ENCODE peak calls at places on chromosome 14, in ten cellular contexts. One of them, this sample, is unnamed.

GRCh38 chr14:53537421-53538315 is 384.5 kb upstream of the DDHD1 start:
- DNase-seq in GM20000: no peak
- DNase-seq in stomach: no peak
- DNase-seq in GM12865: no peak
- DNase-seq in GM13977: no peak
- DNase-seq in MCF 10A: no peak
- DNase-seq in dorsolateral prefrontal cortex: no peak
- DNase-seq in A549: no peak
- DNase-seq in mesothelial cell of epicardium: no peak
- DNase-seq in hepatocyte: peak; percentile 27
- DNase-seq in this sample: no peak

GRCh38 chr14:35730871-35731270 is 78.2 kb downstream of the RALGAPA1 start:
- DNase-seq in GM13977: no peak
- DNase-seq in mesothelial cell of epicardium: no peak
- DNase-seq in GM20000: no peak
- DNase-seq in MCF 10A: no peak
- DNase-seq in A549: no peak
- DNase-seq in dorsolateral prefrontal cortex: no peak
- DNase-seq in hepatocyte: no peak
- DNase-seq in GM12865: no peak
- DNase-seq in stomach: no peak
- DNase-seq in this sample: no peak

GRCh38 chr14:29236848-29237247 is 470.3 kb downstream of the FOXG1 start:
- DNase-seq in dorsolateral prefrontal cortex: no peak
- DNase-seq in hepatocyte: no peak
- DNase-seq in stomach: no peak
- DNase-seq in mesothelial cell of epicardium: no peak
- DNase-seq in GM13977: no peak
- DNase-seq in MCF 10A: peak; percentile 21
- DNase-seq in GM12865: no peak
- DNase-seq in A549: no peak
- DNase-seq in GM20000: no peak
- DNase-seq in this sample: no peak

GRCh38 chr14:60323199-60323891 is 74.3 kb downstream of the PPM1A start:
- DNase-seq in MCF 10A: no peak
- DNase-seq in A549: no peak
- DNase-seq in stomach: no peak
- DNase-seq in hepatocyte: no peak
- DNase-seq in GM13977: no peak
- DNase-seq in mesothelial cell of epicardium: no peak
- DNase-seq in GM12865: no peak
- DNase-seq in GM20000: no peak
- DNase-seq in dorsolateral prefrontal cortex: no peak
- DNase-seq in this sample: no peak

GRCh38 chr14:25037032-25037431 is 12.9 kb downstream of the STXBP6 start:
- DNase-seq in A549: no peak
- DNase-seq in stomach: no peak
- DNase-seq in mesothelial cell of epicardium: no peak
- DNase-seq in GM20000: no peak
- DNase-seq in MCF 10A: no peak
- DNase-seq in GM13977: no peak
- DNase-seq in hepatocyte: no peak
- DNase-seq in dorsolateral prefrontal cortex: no peak
- DNase-seq in GM12865: no peak
- DNase-seq in this sample: no peak

GRCh38 chr14:93965287-93965821 is 11.0 kb downstream of the ASB2 start:
- DNase-seq in GM12865: no peak
- DNase-seq in GM13977: no peak
- DNase-seq in GM20000: no peak
- DNase-seq in MCF 10A: peak; percentile 32
- DNase-seq in stomach: no peak
- DNase-seq in A549: peak; percentile 32
- DNase-seq in mesothelial cell of epicardium: no peak
- DNase-seq in dorsolateral prefrontal cortex: no peak
- DNase-seq in hepatocyte: no peak
- DNase-seq in this sample: no peak

GRCh38 chr14:59870277-59871165 is at the start of gene RTN1:
- DNase-seq in MCF 10A: peak; percentile 64
- DNase-seq in dorsolateral prefrontal cortex: peak; percentile 64
- DNase-seq in GM13977: peak; percentile 52
- DNase-seq in GM20000: peak; percentile 54
- DNase-seq in mesothelial cell of epicardium: peak; percentile 70
- DNase-seq in GM12865: peak; percentile 51
- DNase-seq in A549: no peak
- DNase-seq in stomach: peak; percentile 43
- DNase-seq in hepatocyte: peak; percentile 63
- DNase-seq in this sample: peak; percentile 64

GRCh38 chr14:36519431-36520321 is at the start of gene NKX2-1:
- DNase-seq in GM20000: peak; percentile 47
- DNase-seq in MCF 10A: no peak
- DNase-seq in mesothelial cell of epicardium: no peak
- DNase-seq in GM13977: peak; percentile 56
- DNase-seq in GM12865: no peak
- DNase-seq in hepatocyte: no peak
- DNase-seq in dorsolateral prefrontal cortex: no peak
- DNase-seq in A549: peak; percentile 43
- DNase-seq in stomach: no peak
- DNase-seq in this sample: peak; percentile 40

GRCh38 chr14:102344084-102344483 is 18.6 kb downstream of the CINP start:
- DNase-seq in hepatocyte: no peak
- DNase-seq in MCF 10A: no peak
- DNase-seq in GM12865: no peak
- DNase-seq in A549: no peak
- DNase-seq in dorsolateral prefrontal cortex: no peak
- DNase-seq in mesothelial cell of epicardium: no peak
- DNase-seq in GM13977: no peak
- DNase-seq in GM20000: no peak
- DNase-seq in stomach: no peak
- DNase-seq in this sample: no peak

GRCh38 chr14:92153581-92153980 is 31.8 kb downstream of the CPSF2 start:
- DNase-seq in MCF 10A: no peak
- DNase-seq in hepatocyte: no peak
- DNase-seq in GM13977: no peak
- DNase-seq in GM20000: no peak
- DNase-seq in GM12865: no peak
- DNase-seq in stomach: no peak
- DNase-seq in mesothelial cell of epicardium: no peak
- DNase-seq in dorsolateral prefrontal cortex: no peak
- DNase-seq in A549: no peak
- DNase-seq in this sample: no peak

GRCh38 chr14:100898935-100899840 is 4.3 kb downstream of the RTL1 start:
- DNase-seq in MCF 10A: no peak
- DNase-seq in dorsolateral prefrontal cortex: no peak
- DNase-seq in mesothelial cell of epicardium: no peak
- DNase-seq in stomach: no peak
- DNase-seq in A549: no peak
- DNase-seq in GM12865: no peak
- DNase-seq in GM13977: no peak
- DNase-seq in GM20000: no peak
- DNase-seq in hepatocyte: peak; percentile 13
- DNase-seq in this sample: no peak

GRCh38 chr14:100547633-100548294 is 39.5 kb downstream of the BEGAIN start:
- DNase-seq in MCF 10A: peak; percentile 78
- DNase-seq in A549: no peak
- DNase-seq in GM20000: no peak
- DNase-seq in GM12865: peak; percentile 33
- DNase-seq in GM13977: no peak
- DNase-seq in hepatocyte: no peak
- DNase-seq in stomach: peak; percentile 61
- DNase-seq in mesothelial cell of epicardium: no peak
- DNase-seq in dorsolateral prefrontal cortex: no peak
- DNase-seq in this sample: no peak

GRCh38 chr14:51869426-51870113 is 9.2 kb downstream of the GNG2 start:
- DNase-seq in A549: no peak
- DNase-seq in mesothelial cell of epicardium: no peak
- DNase-seq in GM13977: no peak
- DNase-seq in dorsolateral prefrontal cortex: no peak
- DNase-seq in GM20000: no peak
- DNase-seq in hepatocyte: no peak
- DNase-seq in MCF 10A: no peak
- DNase-seq in stomach: no peak
- DNase-seq in GM12865: peak; percentile 66
- DNase-seq in this sample: no peak

GRCh38 chr14:36553650-36554260 is 28.7 kb downstream of the NKX2-8 start:
- DNase-seq in GM12865: peak; percentile 52
- DNase-seq in A549: peak; percentile 29
- DNase-seq in MCF 10A: peak; percentile 61
- DNase-seq in stomach: no peak
- DNase-seq in GM20000: peak; percentile 31
- DNase-seq in hepatocyte: peak; percentile 72
- DNase-seq in mesothelial cell of epicardium: no peak
- DNase-seq in dorsolateral prefrontal cortex: no peak
- DNase-seq in GM13977: peak; percentile 41
- DNase-seq in this sample: peak; percentile 42

GRCh38 chr14:53807108-53807507 is 149.5 kb downstream of the BMP4 start:
- DNase-seq in GM20000: no peak
- DNase-seq in GM13977: no peak
- DNase-seq in GM12865: no peak
- DNase-seq in A549: no peak
- DNase-seq in hepatocyte: no peak
- DNase-seq in dorsolateral prefrontal cortex: no peak
- DNase-seq in stomach: no peak
- DNase-seq in MCF 10A: no peak
- DNase-seq in mesothelial cell of epicardium: no peak
- DNase-seq in this sample: no peak

GRCh38 chr14:36293824-36294223 is 26.6 kb downstream of the MBIP start:
- DNase-seq in GM20000: no peak
- DNase-seq in GM12865: no peak
- DNase-seq in GM13977: no peak
- DNase-seq in MCF 10A: peak; percentile 37
- DNase-seq in mesothelial cell of epicardium: no peak
- DNase-seq in hepatocyte: peak; percentile 12
- DNase-seq in stomach: no peak
- DNase-seq in dorsolateral prefrontal cortex: no peak
- DNase-seq in A549: no peak
- DNase-seq in this sample: no peak

GRCh38 chr14:89540009-89540829 is 123.2 kb upstream of the FOXN3 start:
- DNase-seq in A549: no peak
- DNase-seq in GM20000: no peak
- DNase-seq in dorsolateral prefrontal cortex: no peak
- DNase-seq in GM12865: no peak
- DNase-seq in GM13977: no peak
- DNase-seq in hepatocyte: no peak
- DNase-seq in MCF 10A: peak; percentile 15
- DNase-seq in mesothelial cell of epicardium: no peak
- DNase-seq in stomach: no peak
- DNase-seq in this sample: no peak

GRCh38 chr14:21102472-21103164 is 1.8 kb downstream of the TMEM253 start:
- DNase-seq in stomach: no peak
- DNase-seq in GM13977: peak; percentile 30
- DNase-seq in dorsolateral prefrontal cortex: no peak
- DNase-seq in GM12865: no peak
- DNase-seq in A549: no peak
- DNase-seq in hepatocyte: no peak
- DNase-seq in GM20000: peak; percentile 28
- DNase-seq in mesothelial cell of epicardium: no peak
- DNase-seq in MCF 10A: no peak
- DNase-seq in this sample: no peak
- TF ChIP-seq CTCF in stomach: no peak
- TF ChIP-seq CTCF in GM13977: no peak
- TF ChIP-seq CTCF in dorsolateral prefrontal cortex: no peak
- TF ChIP-seq CTCF in GM12865: no peak
- TF ChIP-seq CTCF in A549: no peak
- TF ChIP-seq CTCF in hepatocyte: no peak
- TF ChIP-seq CTCF in GM20000: no peak
- TF ChIP-seq CTCF in mesothelial cell of epicardium: no peak
- TF ChIP-seq CTCF in MCF 10A: no peak
- TF ChIP-seq CTCF in this sample: no peak

GRCh38 chr14:98207466-98207865 is 1064.5 kb downstream of the BCL11B start:
- DNase-seq in stomach: no peak
- DNase-seq in GM13977: no peak
- DNase-seq in dorsolateral prefrontal cortex: no peak
- DNase-seq in GM20000: no peak
- DNase-seq in A549: no peak
- DNase-seq in MCF 10A: no peak
- DNase-seq in mesothelial cell of epicardium: no peak
- DNase-seq in hepatocyte: no peak
- DNase-seq in GM12865: no peak
- DNase-seq in this sample: no peak
- TF ChIP-seq CTCF in stomach: no peak
- TF ChIP-seq CTCF in GM13977: no peak
- TF ChIP-seq CTCF in dorsolateral prefrontal cortex: no peak
- TF ChIP-seq CTCF in GM20000: no peak
- TF ChIP-seq CTCF in A549: no peak
- TF ChIP-seq CTCF in MCF 10A: no peak
- TF ChIP-seq CTCF in mesothelial cell of epicardium: no peak
- TF ChIP-seq CTCF in hepatocyte: no peak
- TF ChIP-seq CTCF in GM12865: no peak
- TF ChIP-seq CTCF in this sample: no peak

GRCh38 chr14:54981698-54982097 is 45.2 kb downstream of the WDHD1 start:
- DNase-seq in GM13977: no peak
- DNase-seq in dorsolateral prefrontal cortex: no peak
- DNase-seq in A549: no peak
- DNase-seq in GM12865: no peak
- DNase-seq in stomach: no peak
- DNase-seq in GM20000: no peak
- DNase-seq in mesothelial cell of epicardium: no peak
- DNase-seq in hepatocyte: no peak
- DNase-seq in MCF 10A: no peak
- DNase-seq in this sample: no peak
- TF ChIP-seq CTCF in GM13977: no peak
- TF ChIP-seq CTCF in dorsolateral prefrontal cortex: peak; percentile 26
- TF ChIP-seq CTCF in A549: peak; percentile 37
- TF ChIP-seq CTCF in GM12865: no peak
- TF ChIP-seq CTCF in stomach: peak; percentile 2
- TF ChIP-seq CTCF in GM20000: no peak
- TF ChIP-seq CTCF in mesothelial cell of epicardium: peak; percentile 74
- TF ChIP-seq CTCF in hepatocyte: peak; percentile 46
- TF ChIP-seq CTCF in MCF 10A: peak; percentile 45
- TF ChIP-seq CTCF in this sample: no peak

GRCh38 chr14:67698179-67698578 is 2.6 kb upstream of the RDH11 start:
- DNase-seq in mesothelial cell of epicardium: no peak
- DNase-seq in GM13977: no peak
- DNase-seq in A549: no peak
- DNase-seq in stomach: no peak
- DNase-seq in MCF 10A: no peak
- DNase-seq in GM20000: no peak
- DNase-seq in dorsolateral prefrontal cortex: no peak
- DNase-seq in hepatocyte: no peak
- DNase-seq in GM12865: no peak
- DNase-seq in this sample: no peak

GRCh38 chr14:67697006-67697405 is 1.4 kb upstream of the RDH11 start:
- DNase-seq in GM12865: no peak
- DNase-seq in MCF 10A: no peak
- DNase-seq in hepatocyte: no peak
- DNase-seq in dorsolateral prefrontal cortex: no peak
- DNase-seq in A549: no peak
- DNase-seq in stomach: no peak
- DNase-seq in GM20000: no peak
- DNase-seq in GM13977: no peak
- DNase-seq in mesothelial cell of epicardium: no peak
- DNase-seq in this sample: no peak

GRCh38 chr14:67690011-67690410 is 5.6 kb downstream of the RDH11 start:
- DNase-seq in stomach: no peak
- DNase-seq in GM13977: no peak
- DNase-seq in dorsolateral prefrontal cortex: no peak
- DNase-seq in GM12865: no peak
- DNase-seq in A549: no peak
- DNase-seq in hepatocyte: no peak
- DNase-seq in MCF 10A: no peak
- DNase-seq in GM20000: no peak
- DNase-seq in mesothelial cell of epicardium: no peak
- DNase-seq in this sample: no peak

GRCh38 chr14:67694791-67695393 is 672 bp downstream of the RDH11 start:
- DNase-seq in dorsolateral prefrontal cortex: peak; percentile 63
- DNase-seq in MCF 10A: peak; percentile 96
- DNase-seq in hepatocyte: peak; percentile 92
- DNase-seq in GM12865: peak; percentile 93
- DNase-seq in A549: peak; percentile 95
- DNase-seq in stomach: peak; percentile 80
- DNase-seq in mesothelial cell of epicardium: peak; percentile 51
- DNase-seq in GM20000: peak; percentile 85
- DNase-seq in GM13977: peak; percentile 88
- DNase-seq in this sample: peak; percentile 89

GRCh38 chr14:67695394-67695949 is at the start of gene RDH11:
- DNase-seq in stomach: peak; percentile 84
- DNase-seq in GM13977: peak; percentile 81
- DNase-seq in dorsolateral prefrontal cortex: peak; percentile 91
- DNase-seq in MCF 10A: peak; percentile 95
- DNase-seq in GM12865: peak; percentile 91
- DNase-seq in hepatocyte: peak; percentile 94
- DNase-seq in mesothelial cell of epicardium: peak; percentile 83
- DNase-seq in GM20000: peak; percentile 84
- DNase-seq in A549: peak; percentile 94
- DNase-seq in this sample: peak; percentile 86
- TF ChIP-seq CTCF in stomach: no peak
- TF ChIP-seq CTCF in GM13977: no peak
- TF ChIP-seq CTCF in dorsolateral prefrontal cortex: no peak
- TF ChIP-seq CTCF in MCF 10A: no peak
- TF ChIP-seq CTCF in GM12865: no peak
- TF ChIP-seq CTCF in hepatocyte: no peak
- TF ChIP-seq CTCF in mesothelial cell of epicardium: no peak
- TF ChIP-seq CTCF in GM20000: no peak
- TF ChIP-seq CTCF in A549: no peak
- TF ChIP-seq CTCF in this sample: no peak